ENCODE peak calls at places on chromosome 9, in four cellular contexts. Y is endothelial cell of umbilical vein, S is tibial nerve, U is GM12891. N is an unnamed sample.

GRCh38 chr9:25677301-25678146 is 720 bp downstream of the TUSC1 start:
- DNase-seq in S (peak; percentile 73), Y (peak; percentile 81), U (peak; percentile 7), N (peak; percentile 79)

GRCh38 chr9:82295177-82295576 is 306.6 kb downstream of the SPATA31D1 start:
- DNase-seq in U (no peak), Y (no peak), S (no peak), N (no peak)

GRCh38 chr9:22105005-22105722 is 96.1 kb upstream of the CDKN2B start:
- DNase-seq in Y (no peak), S (no peak), U (no peak), N (no peak)

GRCh38 chr9:134709512-134710270 is 68.1 kb downstream of the COL5A1 start:
- DNase-seq in U (no peak), Y (no peak), S (peak; percentile 56), N (peak; percentile 50)

GRCh38 chr9:9645006-9645405 is 967.8 kb downstream of the PTPRD start:
- DNase-seq in S (no peak), U (no peak), Y (no peak), N (no peak)

GRCh38 chr9:99811172-99811571 is 10.5 kb upstream of the NR4A3 start:
- DNase-seq in Y (no peak), U (no peak), S (no peak), N (no peak)

GRCh38 chr9:76905984-76906861 is at the start of gene PRUNE2:
- DNase-seq in S (no peak), U (peak; percentile 25), Y (peak; percentile 66), N (peak; percentile 71)

GRCh38 chr9:85202596-85202995 is 533.1 kb downstream of the NTRK2 start:
- DNase-seq in Y (no peak), S (no peak), U (no peak), N (no peak)

GRCh38 chr9:34490360-34490759 is 31.8 kb downstream of the DNAI1 start:
- DNase-seq in U (no peak), Y (no peak), S (no peak), N (no peak)

GRCh38 chr9:93657331-93658111 is 81.1 kb downstream of the PHF2 start:
- DNase-seq in U (no peak), Y (no peak), S (no peak), N (no peak)

GRCh38 chr9:131755541-131756198 is 15.8 kb upstream of the RAPGEF1 start:
- DNase-seq in Y (peak; percentile 83), U (no peak), S (peak; percentile 80), N (peak; percentile 23)

GRCh38 chr9:38380230-38380871 is 12.2 kb upstream of the ALDH1B1 start:
- DNase-seq in Y (no peak), U (no peak), S (no peak), N (no peak)

GRCh38 chr9:35566417-35566816 is 38.6 kb upstream of the TESK1 start:
- DNase-seq in S (no peak), U (no peak), Y (no peak), N (no peak)

GRCh38 chr9:35562895-35563746 is 41.9 kb upstream of the TESK1 start:
- DNase-seq in Y (no peak), U (no peak), S (no peak), N (no peak)

GRCh38 chr9:35563791-35564197 is 41.3 kb upstream of the TESK1 start:
- DNase-seq in S (peak; percentile 33), U (no peak), Y (peak; percentile 40), N (no peak)

GRCh38 chr9:35561468-35562261 is 43.4 kb upstream of the TESK1 start:
- DNase-seq in U (no peak), Y (no peak), S (no peak), N (no peak)

GRCh38 chr9:35564658-35565061 is 40.4 kb upstream of the TESK1 start:
- DNase-seq in S (peak; percentile 43), U (no peak), Y (no peak), N (no peak)
- TF ChIP-seq POLR2A in S (no peak), U (no peak), Y (no peak), N (no peak)

GRCh38 chr9:113910036-113910639 is 34.0 kb downstream of the ZNF618 start:
- DNase-seq in S (no peak), U (no peak), Y (no peak), N (no peak)
- TF ChIP-seq POLR2A in S (no peak), U (no peak), Y (no peak), N (no peak)

GRCh38 chr9:128824911-128825310 is 4.7 kb downstream of the SPOUT1 start:
- DNase-seq in S (no peak), Y (no peak), U (no peak), N (no peak)

GRCh38 chr9:128822407-128823042 is 4.2 kb downstream of the ENDOG start:
- DNase-seq in Y (no peak), S (no peak), U (no peak), N (no peak)

GRCh38 chr9:128823362-128823902 is 5.1 kb downstream of the ENDOG start:
- DNase-seq in S (no peak), U (no peak), Y (no peak), N (no peak)

GRCh38 chr9:128825923-128826702 is 3.5 kb downstream of the SPOUT1 start:
- DNase-seq in U (no peak), Y (no peak), S (no peak), N (peak; percentile 58)

GRCh38 chr9:128823903-128824406 is 5.6 kb downstream of the SPOUT1 start:
- DNase-seq in U (no peak), Y (no peak), S (no peak), N (no peak)
- TF ChIP-seq POLR2A in U (no peak), Y (no peak), S (no peak), N (no peak)

GRCh38 chr9:110143969-110144545 is 63.9 kb downstream of the C9orf152 start:
- DNase-seq in U (no peak), S (no peak), Y (no peak), N (no peak)

GRCh38 chr9:110141118-110141797 is 66.7 kb downstream of the C9orf152 start:
- DNase-seq in S (peak; percentile 72), U (no peak), Y (peak; percentile 81), N (peak; percentile 50)

GRCh38 chr9:110142253-110142652 is 65.7 kb downstream of the C9orf152 start:
- DNase-seq in Y (no peak), S (no peak), U (no peak), N (no peak)

GRCh38 chr9:110140276-110140675 is 67.7 kb downstream of the C9orf152 start:
- DNase-seq in U (no peak), Y (no peak), S (no peak), N (no peak)

GRCh38 chr9:110142868-110143866 is 64.8 kb downstream of the C9orf152 start:
- DNase-seq in U (no peak), S (no peak), Y (peak; percentile 26), N (no peak)
- TF ChIP-seq POLR2A in U (no peak), S (no peak), Y (no peak), N (no peak)

DNA sequence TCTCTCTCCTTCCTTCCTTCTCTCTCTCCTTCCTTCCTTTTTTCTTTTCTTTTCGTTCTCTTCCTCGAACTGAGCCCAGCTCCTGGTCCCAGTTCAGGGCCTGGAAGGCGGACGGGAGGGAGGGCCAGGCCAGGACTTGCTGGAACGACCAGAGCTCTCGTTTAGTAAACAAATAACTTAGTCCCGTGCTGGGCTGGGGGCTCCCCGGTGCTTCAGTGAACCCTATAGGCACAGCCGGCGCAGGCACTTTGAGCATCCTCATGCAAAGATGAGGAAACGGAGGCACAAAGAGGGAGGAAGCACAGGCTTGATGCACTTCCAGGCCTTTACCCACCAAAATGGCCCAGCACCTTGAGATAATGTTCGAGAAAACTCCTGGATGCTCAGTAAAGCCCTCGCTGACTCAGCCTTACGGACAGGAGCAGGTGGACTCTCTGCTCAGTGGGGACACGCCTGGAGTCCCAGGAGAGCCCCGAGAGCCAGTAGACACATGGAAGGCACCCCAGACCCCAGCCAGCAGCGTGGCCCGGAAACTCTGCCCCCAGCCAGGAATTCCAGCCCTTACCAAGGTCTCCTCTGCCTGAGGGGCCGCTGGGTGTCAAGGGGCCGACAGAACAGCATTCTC is 18.8 kb downstream of the FAM163B start:
- DNase-seq in Y (no peak), U (no peak), S (no peak), N (no peak)
- TF ChIP-seq POLR2A in Y (no peak), U (no peak), S (no peak), N (no peak)

GRCh38 chr9:70043689-70044449 is at the start of gene MAMDC2:
- DNase-seq in U (no peak), S (peak; percentile 54), Y (peak; percentile 36), N (peak; percentile 69)
- TF ChIP-seq POLR2A in U (no peak), S (peak; percentile 50), Y (no peak), N (peak; percentile 49)

DNA sequence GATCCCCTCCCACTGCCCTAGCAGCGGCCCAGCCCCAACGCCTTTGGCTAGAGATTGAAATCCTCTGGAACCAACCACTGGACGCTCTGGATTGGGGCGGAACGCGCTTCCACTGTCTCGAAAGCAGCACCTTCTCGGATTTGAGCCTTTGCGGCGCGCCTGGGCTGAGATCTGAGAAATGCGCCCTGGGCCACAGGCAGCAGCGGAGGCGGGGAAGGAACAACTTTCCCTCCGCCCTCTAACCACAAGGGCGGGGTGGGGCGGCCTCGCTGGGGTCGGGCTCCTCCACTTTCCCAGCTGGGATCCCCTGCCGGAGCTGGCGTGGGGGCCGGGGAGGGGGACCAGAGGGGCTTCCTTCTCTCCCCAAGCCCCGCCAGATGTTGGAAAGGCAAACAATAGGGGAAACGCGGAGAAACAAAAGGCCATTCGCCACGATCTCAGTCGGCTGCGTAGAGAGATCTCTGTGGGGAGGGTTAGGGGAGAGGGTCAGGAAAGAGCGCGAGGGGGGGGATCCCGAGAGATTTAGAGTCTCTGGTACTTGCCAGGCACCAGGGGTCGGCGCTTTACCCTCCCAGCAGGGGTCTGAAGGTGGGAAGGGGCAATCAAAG is 1.2 kb downstream of the MOB3B start:
- DNase-seq in Y (peak; percentile 6), S (peak; percentile 82), U (peak; percentile 53), N (no peak)
- TF ChIP-seq POLR2A in Y (no peak), S (peak; percentile 62), U (no peak), N (no peak)

GRCh38 chr9:106438928-106439327 is 424.0 kb upstream of the ZNF462 start:
- DNase-seq in U (no peak), Y (no peak), S (no peak), N (no peak)
- TF ChIP-seq POLR2A in U (no peak), Y (no peak), S (no peak), N (no peak)

DNA sequence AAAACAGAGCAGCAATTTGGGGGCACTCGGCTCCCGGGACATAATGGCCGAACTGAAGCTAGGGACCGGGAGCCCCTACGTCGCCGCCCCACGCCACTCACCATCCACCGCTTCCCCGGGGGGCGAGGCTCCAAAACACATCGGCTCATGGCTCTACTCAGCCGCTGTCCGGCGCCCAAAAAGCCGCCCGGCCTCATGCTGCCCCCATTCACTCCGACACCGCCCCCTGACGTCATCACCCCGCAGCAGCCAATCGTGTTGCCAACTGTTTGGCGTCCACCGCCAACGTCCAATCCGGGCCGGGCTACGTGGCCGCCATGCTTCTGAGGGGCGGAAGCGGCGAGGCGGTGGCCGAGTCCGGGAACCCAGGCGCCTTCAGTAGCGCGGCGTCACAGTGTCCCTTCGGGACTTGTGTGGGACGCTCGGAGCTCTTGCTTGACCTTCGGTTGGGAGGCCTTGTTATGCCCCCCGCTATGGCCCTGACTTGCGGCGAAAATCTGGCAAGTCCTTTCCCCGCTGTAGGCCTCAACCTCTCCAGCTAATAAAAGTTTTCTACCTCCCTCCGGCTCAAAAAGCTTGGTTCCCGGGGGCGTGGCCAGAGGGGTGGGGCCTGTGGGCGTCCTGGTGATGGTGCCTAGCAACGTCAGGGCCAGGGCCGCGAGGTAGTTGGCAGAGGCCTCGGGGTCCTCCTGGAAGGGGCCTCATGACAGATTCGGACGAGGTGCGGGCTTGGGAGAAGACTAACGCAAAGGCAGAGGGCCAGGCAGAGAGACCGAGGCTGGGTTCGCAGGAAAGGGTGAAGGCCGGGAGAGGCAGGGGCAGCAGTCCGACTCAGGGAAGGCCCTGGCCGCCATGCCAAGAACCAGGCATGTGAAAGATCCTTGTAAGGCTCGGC is at the start of the genes PTRH1 and TTC16:
- DNase-seq in Y (peak; percentile 95), S (peak; percentile 98), U (peak; percentile 100), N (peak; percentile 99)
- TF ChIP-seq POLR2A in Y (no peak), S (peak; percentile 58), U (no peak), N (peak; percentile 21)